ENCODE peak calls at places on chromosomes 13 and 19, in seven cellular contexts. N is anterior cingulate cortex, L is thoracic aorta, Q is PC-9, R is foreskin fibroblast, F is fibroblast of mammary gland, Y is RKO. P is an unnamed sample.

GRCh38 chr19:39908803-39909202 is 25.6 kb downstream of the FCGBP start:
- DNase-seq in N (no peak), L (no peak), Q (no peak), R (no peak), F (no peak), Y (no peak), P (no peak)

GRCh38 chr19:17803264-17803896 is 8.4 kb downstream of the B3GNT3 start:
- DNase-seq in N (no peak), L (no peak), Q (no peak), R (no peak), F (no peak), Y (no peak), P (no peak)

GRCh38 chr19:33156354-33156753 is 24.4 kb downstream of the WDR88 start:
- DNase-seq in N (no peak), L (no peak), Q (no peak), R (peak), F (peak), Y (peak), P (no peak)

GRCh38 chr19:11435833-11436313 is 438 bp downstream of the PRKCSH start:
- DNase-seq in N (no peak), L (no peak), Q (peak), R (peak), F (peak), Y (peak), P (no peak)

GRCh38 chr13:72808917-72809500 is 27.1 kb downstream of the PIBF1 start:
- DNase-seq in N (no peak), L (no peak), Q (no peak), R (no peak), F (peak), Y (peak), P (no peak)

GRCh38 chr19:39319098-39319891 is 1.4 kb downstream of the LRFN1 start:
- DNase-seq in N (no peak), L (no peak), Q (no peak), R (no peak), F (no peak), Y (no peak), P (no peak)

GRCh38 chr19:42129399-42130253 is 2.6 kb downstream of the POU2F2 start:
- DNase-seq in N (peak), L (no peak), Q (no peak), R (peak), F (peak), Y (no peak), P (no peak)

GRCh38 chr13:49635599-49636433 is 7.5 kb downstream of the ARL11 start:
- DNase-seq in N (no peak), L (no peak), Q (no peak), R (no peak), F (peak), Y (no peak), P (peak)

GRCh38 chr13:39189778-39190177 is 151.5 kb downstream of the NHLRC3 start:
- DNase-seq in N (no peak), L (no peak), Q (no peak), R (no peak), F (no peak), Y (no peak), P (no peak)

GRCh38 chr19:41860419-41861097 is 503 bp downstream of the RPS19 start:
- DNase-seq in N (no peak), L (no peak), Q (no peak), R (no peak), F (peak), Y (no peak), P (peak)

GRCh38 chr13:37869756-37870488 is at the start of gene TRPC4:
- DNase-seq in N (peak), L (no peak), Q (peak), R (peak), F (peak), Y (peak), P (peak)

GRCh38 chr13:51585696-51586095 is 1.4 kb downstream of the WDFY2 start:
- DNase-seq in N (no peak), L (no peak), Q (no peak), R (peak), F (peak), Y (peak), P (no peak)

GRCh38 chr19:33622809-33623511 is 1.2 kb downstream of the CHST8 start:
- DNase-seq in N (no peak), L (no peak), Q (no peak), R (no peak), F (no peak), Y (no peak), P (peak)

GRCh38 chr13:113291997-113292862 is 4.8 kb upstream of the LAMP1 start:
- DNase-seq in N (no peak), L (no peak), Q (peak), R (peak), F (peak), Y (peak), P (no peak)

GRCh38 chr13:24264976-24265375 is 44.4 kb upstream of the C1QTNF9 start:
- DNase-seq in N (no peak), L (no peak), Q (no peak), R (no peak), F (no peak), Y (no peak), P (no peak)

GRCh38 chr13:102580552-102581169 is 16.1 kb upstream of the TPP2 start:
- DNase-seq in N (no peak), L (no peak), Q (peak), R (peak), F (peak), Y (peak), P (peak)

GRCh38 chr19:49851456-49852259 is 699 bp downstream of the PTOV1 start:
- DNase-seq in N (no peak), L (no peak), Q (no peak), R (no peak), F (no peak), Y (peak), P (peak)

GRCh38 chr19:709196-709964 is 645 bp downstream of the PALM start:
- DNase-seq in N (no peak), L (no peak), Q (no peak), R (no peak), F (no peak), Y (no peak), P (no peak)

GRCh38 chr13:37752156-37752555 is 117.4 kb downstream of the TRPC4 start:
- DNase-seq in N (no peak), L (no peak), Q (no peak), R (no peak), F (no peak), Y (no peak), P (no peak)

GRCh38 chr13:51552027-51552426 is 32.2 kb upstream of the WDFY2 start:
- DNase-seq in N (no peak), L (no peak), Q (no peak), R (no peak), F (no peak), Y (no peak), P (no peak)

GRCh38 chr19:48982280-48982679 is 10.8 kb downstream of the GYS1 start:
- DNase-seq in N (no peak), L (no peak), Q (no peak), R (no peak), F (no peak), Y (no peak), P (peak)

GRCh38 chr13:34913040-34913439 is 29.0 kb upstream of the NBEA start:
- DNase-seq in N (no peak), L (no peak), Q (no peak), R (no peak), F (peak), Y (no peak), P (peak)

GRCh38 chr13:66375756-66376155 is 854.4 kb downstream of the PCDH9 start:
- DNase-seq in N (no peak), L (no peak), Q (no peak), R (peak), F (peak), Y (no peak), P (no peak)

GRCh38 chr13:20998649-20999415 is 62.6 kb downstream of the LATS2 start:
- DNase-seq in N (no peak), L (no peak), Q (no peak), R (no peak), F (no peak), Y (no peak), P (no peak)

GRCh38 chr19:1651548-1652394 is 644 bp downstream of the TCF3 start:
- DNase-seq in N (no peak), L (no peak), Q (no peak), R (peak), F (peak), Y (no peak), P (no peak)

GRCh38 chr13:52067237-52067636 is 42.7 kb downstream of the UTP14C start:
- DNase-seq in N (no peak), L (no peak), Q (no peak), R (no peak), F (peak), Y (no peak), P (no peak)

GRCh38 chr19:34260771-34261173 is 6.4 kb downstream of the GARRE1 start:
- DNase-seq in N (no peak), L (no peak), Q (no peak), R (no peak), F (no peak), Y (no peak), P (no peak)

GRCh38 chr19:33226550-33227241 is 1.0 kb upstream of the SLC7A10 start:
- DNase-seq in N (no peak), L (no peak), Q (no peak), R (no peak), F (no peak), Y (no peak), P (no peak)

GRCh38 chr13:31035162-31035951 is 102.9 kb downstream of the TEX26 start:
- DNase-seq in N (no peak), L (no peak), Q (no peak), R (no peak), F (peak), Y (no peak), P (no peak)

GRCh38 chr19:37855098-37855497 is 51.3 kb downstream of the WDR87 start:
- DNase-seq in N (peak), L (no peak), Q (no peak), R (peak), F (peak), Y (no peak), P (no peak)

GRCh38 chr13:77067519-77067918 is 40.6 kb upstream of the FBXL3 start:
- DNase-seq in N (no peak), L (no peak), Q (no peak), R (no peak), F (no peak), Y (no peak), P (no peak)

GRCh38 chr13:34224877-34225276 is 406.9 kb downstream of the RFC3 start:
- DNase-seq in N (no peak), L (no peak), Q (no peak), R (no peak), F (no peak), Y (no peak), P (no peak)

GRCh38 chr13:78655007-78655406 is 3.9 kb downstream of the OBI1 start:
- DNase-seq in N (no peak), L (no peak), Q (no peak), R (no peak), F (no peak), Y (no peak), P (no peak)

GRCh38 chr13:80199067-80199466 is 141.9 kb downstream of the SPRY2 start:
- DNase-seq in N (no peak), L (no peak), Q (no peak), R (no peak), F (no peak), Y (no peak), P (no peak)

GRCh38 chr13:110402301-110403069 is 95.4 kb downstream of the COL4A2 start:
- DNase-seq in N (no peak), L (no peak), Q (no peak), R (no peak), F (no peak), Y (no peak), P (no peak)

GRCh38 chr19:35975608-35976214 is 19.3 kb upstream of the SDHAF1 start:
- DNase-seq in N (no peak), L (no peak), Q (no peak), R (no peak), F (peak), Y (peak), P (peak)

GRCh38 chr13:111636804-111637203 is 316.4 kb downstream of the TEX29 start:
- DNase-seq in N (no peak), L (no peak), Q (no peak), R (no peak), F (no peak), Y (no peak), P (no peak)

GRCh38 chr13:106533101-106533939 is 2.1 kb downstream of the EFNB2 start:
- DNase-seq in N (peak), L (no peak), Q (peak), R (peak), F (peak), Y (peak), P (no peak)

GRCh38 chr13:23701646-23702045 is 131.4 kb downstream of the TNFRSF19 start:
- DNase-seq in N (no peak), L (no peak), Q (no peak), R (peak), F (peak), Y (no peak), P (no peak)